ENCODE peak calls at places on chromosomes 2 and 18, in five cellular contexts. W is fibroblast of lung, K is transverse colon, Z is astrocyte, J is PC-9. H is an unnamed sample. For H3K36me3, the result is how much of the 10 kb centered on the place peaks cover.

GRCh38 chr18:9475643-9476580 is 599 bp downstream of the RALBP1 start:
- DNase-seq in W (peak), K (no peak), Z (peak), J (peak), H (peak)

GRCh38 chr2:32009479-32010256 is 1.1 kb downstream of the MEMO1 start:
- DNase-seq in W (peak), K (peak), Z (no peak), J (peak), H (no peak)

GRCh38 chr18:68275616-68276015 is 439.3 kb downstream of the TMX3 start:
- DNase-seq in W (peak), K (no peak), Z (peak), J (no peak), H (peak)

GRCh38 chr18:5879479-5879882 is 15.8 kb downstream of the TMEM200C start:
- DNase-seq in W (peak), K (no peak), Z (peak), J (no peak), H (peak)

GRCh38 chr2:62305421-62306176 is 109.7 kb downstream of the B3GNT2 start:
- DNase-seq in W (no peak), K (no peak), Z (no peak), J (no peak), H (peak)

GRCh38 chr2:9832586-9832985 is 10.7 kb upstream of the TAF1B start:
- DNase-seq in W (no peak), K (no peak), Z (peak), J (no peak), H (no peak)

GRCh38 chr2:65845442-65846182 is 413.2 kb upstream of the SPRED2 start:
- DNase-seq in W (no peak), K (no peak), Z (no peak), J (no peak), H (no peak)

GRCh38 chr2:85066874-85067351 is 66.3 kb upstream of the TCF7L1 start:
- DNase-seq in W (peak), K (peak), Z (peak), J (peak), H (peak)

GRCh38 chr2:216635171-216635570 is 2.0 kb downstream of the IGFBP2 start:
- DNase-seq in W (no peak), K (no peak), Z (no peak), J (no peak), H (peak)

GRCh38 chr2:17442334-17442733 is 75.9 kb downstream of the RAD51AP2 start:
- DNase-seq in W (peak), K (no peak), Z (peak), J (no peak), H (no peak)

GRCh38 chr2:164920430-164920829 is 34.9 kb downstream of the SLC38A11 start:
- DNase-seq in W (peak), K (no peak), Z (peak), J (no peak), H (no peak)

GRCh38 chr2:222862915-222863544 is 2.2 kb downstream of the ACSL3 start:
- DNase-seq in W (peak), K (no peak), Z (no peak), J (no peak), H (no peak)

GRCh38 chr2:60998628-60999545 is 18.6 kb upstream of the PEX13 start:
- DNase-seq in W (peak), K (no peak), Z (no peak), J (no peak), H (peak)

GRCh38 chr2:63698825-63699548 is 110.2 kb downstream of the MDH1 start:
- DNase-seq in W (peak), K (peak), Z (peak), J (peak), H (peak)

GRCh38 chr2:69565431-69565839 is 78.1 kb downstream of the AAK1 start:
- DNase-seq in W (peak), K (peak), Z (no peak), J (peak), H (peak)

GRCh38 chr2:149587950-149588487 is 444 bp upstream of the MMADHC start:
- DNase-seq in W (no peak), K (no peak), Z (no peak), J (no peak), H (no peak)

GRCh38 chr2:113850687-113851086 is 39.2 kb upstream of the ACTR3 start:
- DNase-seq in W (no peak), K (no peak), Z (no peak), J (no peak), H (no peak)

GRCh38 chr2:225937625-225938024 is 538.1 kb downstream of the NYAP2 start:
- DNase-seq in W (peak), K (no peak), Z (peak), J (no peak), H (no peak)

GRCh38 chr2:141137121-141137693 is 993.6 kb downstream of the LRP1B start:
- DNase-seq in W (no peak), K (no peak), Z (no peak), J (no peak), H (peak)

GRCh38 chr2:237733677-237734300 is 64.8 kb upstream of the RBM44 start:
- DNase-seq in W (no peak), K (no peak), Z (no peak), J (no peak), H (peak)

GRCh38 chr2:47528874-47529273 is 125.9 kb downstream of the MSH2 start:
- DNase-seq in W (no peak), K (no peak), Z (peak), J (no peak), H (peak)

GRCh38 chr2:84865181-84865783 is 15.6 kb downstream of the TRABD2A start:
- DNase-seq in W (peak), K (no peak), Z (no peak), J (no peak), H (no peak)

GRCh38 chr2:86025976-86026743 is 79.5 kb downstream of the POLR1A start:
- DNase-seq in W (no peak), K (no peak), Z (no peak), J (no peak), H (no peak)

GRCh38 chr2:227748079-227748478 is 2.4 kb downstream of the SCYGR8 start:
- DNase-seq in W (no peak), K (no peak), Z (no peak), J (no peak), H (peak)

GRCh38 chr2:20524412-20525040 is 77.7 kb downstream of the RHOB start:
- DNase-seq in W (no peak), K (peak), Z (no peak), J (no peak), H (no peak)

GRCh38 chr2:175180701-175181103 is 808 bp downstream of the ATP5MC3 start:
- DNase-seq in W (peak), K (peak), Z (peak), J (peak), H (peak)

GRCh38 chr2:207163053-207163814 is 2.5 kb downstream of the KLF7 start:
- DNase-seq in W (peak), K (peak), Z (peak), J (peak), H (peak)

GRCh38 chr2:64542071-64543005 is 18.2 kb downstream of the AFTPH start:
- DNase-seq in W (no peak), K (no peak), Z (no peak), J (no peak), H (no peak)

GRCh38 chr2:6866982-6867381 is 1.3 kb upstream of the CMPK2 start:
- DNase-seq in W (no peak), K (no peak), Z (no peak), J (no peak), H (no peak)
- H3K4me3 ChIP-seq in W (no peak), K (no peak), Z (no peak), J (no peak), H (no peak)

GRCh38 chr18:36108601-36109000 is 20.5 kb downstream of the SLC39A6 start:
- DNase-seq in W (no peak), K (no peak), Z (no peak), J (no peak), H (no peak)
- H3K36me3 ChIP-seq in W (under half), K (under half), Z (under half), J (under half), H (under half)

DNA sequence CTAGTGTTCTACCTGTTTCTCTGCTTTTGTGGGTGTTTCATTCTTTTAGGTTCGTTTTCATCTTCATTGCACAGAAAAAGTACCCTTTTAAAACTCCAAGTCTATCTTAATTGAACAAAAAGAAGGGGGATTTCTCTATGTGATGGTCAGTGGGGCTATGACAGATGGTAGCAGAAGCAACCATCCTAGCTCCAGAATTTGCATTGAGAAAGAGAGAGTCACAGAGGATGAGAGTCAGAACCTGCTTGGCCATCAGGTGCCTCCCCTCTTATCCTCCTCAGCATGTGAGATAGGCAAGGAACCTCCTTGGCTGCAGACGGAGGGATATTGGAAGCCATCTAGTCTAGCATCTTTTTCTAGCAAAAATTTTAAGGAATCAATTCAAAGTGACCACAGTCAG is 398.0 kb upstream of the DCC start:
- DNase-seq in W (no peak), K (no peak), Z (no peak), J (no peak), H (no peak)
- H3K4me3 ChIP-seq in W (no peak), K (no peak), Z (no peak), J (no peak), H (no peak)

GRCh38 chr2:78009289-78009688 is 487.1 kb upstream of the LRRTM4 start:
- DNase-seq in W (no peak), K (no peak), Z (no peak), J (no peak), H (no peak)

GRCh38 chr2:78011251-78011650 is 489.1 kb upstream of the LRRTM4 start:
- DNase-seq in W (no peak), K (no peak), Z (no peak), J (no peak), H (no peak)
- H3K36me3 ChIP-seq in W (under half), K (under half), Z (under half), J (under half), H (under half)

H was measured in endothelial cell of umbilical vein.